ENCODE peak calls at places on chromosomes 1 and 21, in seven cellular contexts. I is K562, B is HCT116, C is HepG2, R is SK-N-SH, E is GM12878, U is H1. H is an unnamed sample.

GRCh38 chr1:61237659-61238370 is 155.5 kb downstream of the NFIA start:
- DNase-seq in I (no peak), C (no peak), R (no peak), E (no peak), B (no peak), U (no peak), H (no peak)

GRCh38 chr21:41764558-41765392 is 2.1 kb downstream of the RIPK4 start:
- DNase-seq in R (no peak), C (peak; percentile 82), I (no peak), B (no peak), U (no peak), E (no peak), H (no peak)

GRCh38 chr1:20047058-20047457 is 22.9 kb upstream of the PLA2G5 start:
- DNase-seq in R (no peak), C (no peak), E (no peak), I (no peak), B (no peak), U (no peak), H (no peak)

GRCh38 chr1:15939181-15940109 is 36.5 kb downstream of the ZBTB17 start:
- DNase-seq in U (peak; percentile 38), C (peak; percentile 61), E (no peak), R (peak; percentile 84), B (no peak), I (no peak), H (peak; percentile 58)

GRCh38 chr1:45012639-45013278 is 705 bp downstream of the UROD start:
- DNase-seq in U (peak; percentile 58), I (peak; percentile 100), E (no peak), C (peak; percentile 72), B (no peak), R (peak; percentile 50), H (peak; percentile 53)

GRCh38 chr1:232966663-232967062 is 16.3 kb downstream of the NTPCR start:
- DNase-seq in R (no peak), I (no peak), U (no peak), B (no peak), C (no peak), E (no peak), H (no peak)

GRCh38 chr1:5200006-5200405 is 545.6 kb downstream of the AJAP1 start:
- DNase-seq in R (no peak), U (no peak), C (no peak), E (no peak), B (no peak), I (no peak), H (no peak)

GRCh38 chr1:222249261-222249660 is 298.6 kb downstream of the HHIPL2 start:
- DNase-seq in R (no peak), C (no peak), B (no peak), E (no peak), I (no peak), U (no peak), H (no peak)

GRCh38 chr1:207499573-207499972 is 3.6 kb downstream of the CR1 start:
- DNase-seq in U (peak; percentile 56), I (peak; percentile 91), C (peak; percentile 47), R (peak; percentile 62), E (peak; percentile 64), B (peak; percentile 59), H (peak; percentile 83)
- TF ChIP-seq JUND in U (no peak), I (peak; percentile 22), C (no peak), R (no peak), E (no peak), B (no peak), H (no peak)

GRCh38 chr1:64608015-64608650 is 136.7 kb upstream of the RAVER2 start:
- DNase-seq in U (no peak), R (peak; percentile 55), I (no peak), B (no peak), C (no peak), E (no peak), H (no peak)

DNA sequence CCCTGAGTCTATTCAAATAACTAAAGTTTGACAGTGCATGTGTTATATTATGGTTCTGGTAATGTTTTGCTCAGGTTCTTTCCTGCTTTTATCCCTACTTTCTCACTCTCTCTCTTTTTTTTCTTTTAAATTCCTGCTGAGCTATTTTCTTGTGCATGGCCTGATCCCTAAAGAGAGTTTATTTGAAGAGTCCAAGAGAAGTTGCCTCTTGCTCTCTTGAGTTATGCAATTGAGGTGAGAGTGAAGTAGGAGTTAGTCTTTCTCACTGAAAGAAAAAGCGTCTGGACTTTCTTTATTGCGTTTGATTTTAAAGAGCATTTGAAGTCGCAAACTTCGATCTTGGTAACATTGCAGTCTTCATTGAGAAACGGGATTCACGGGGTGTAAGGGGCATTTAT is 136.2 kb upstream of the RAVER2 start:
- DNase-seq in C (no peak), R (no peak), U (no peak), I (no peak), E (no peak), B (no peak), H (no peak)
- TF ChIP-seq JUND in C (no peak), R (no peak), U (no peak), I (no peak), E (no peak), B (no peak), H (no peak)

DNA sequence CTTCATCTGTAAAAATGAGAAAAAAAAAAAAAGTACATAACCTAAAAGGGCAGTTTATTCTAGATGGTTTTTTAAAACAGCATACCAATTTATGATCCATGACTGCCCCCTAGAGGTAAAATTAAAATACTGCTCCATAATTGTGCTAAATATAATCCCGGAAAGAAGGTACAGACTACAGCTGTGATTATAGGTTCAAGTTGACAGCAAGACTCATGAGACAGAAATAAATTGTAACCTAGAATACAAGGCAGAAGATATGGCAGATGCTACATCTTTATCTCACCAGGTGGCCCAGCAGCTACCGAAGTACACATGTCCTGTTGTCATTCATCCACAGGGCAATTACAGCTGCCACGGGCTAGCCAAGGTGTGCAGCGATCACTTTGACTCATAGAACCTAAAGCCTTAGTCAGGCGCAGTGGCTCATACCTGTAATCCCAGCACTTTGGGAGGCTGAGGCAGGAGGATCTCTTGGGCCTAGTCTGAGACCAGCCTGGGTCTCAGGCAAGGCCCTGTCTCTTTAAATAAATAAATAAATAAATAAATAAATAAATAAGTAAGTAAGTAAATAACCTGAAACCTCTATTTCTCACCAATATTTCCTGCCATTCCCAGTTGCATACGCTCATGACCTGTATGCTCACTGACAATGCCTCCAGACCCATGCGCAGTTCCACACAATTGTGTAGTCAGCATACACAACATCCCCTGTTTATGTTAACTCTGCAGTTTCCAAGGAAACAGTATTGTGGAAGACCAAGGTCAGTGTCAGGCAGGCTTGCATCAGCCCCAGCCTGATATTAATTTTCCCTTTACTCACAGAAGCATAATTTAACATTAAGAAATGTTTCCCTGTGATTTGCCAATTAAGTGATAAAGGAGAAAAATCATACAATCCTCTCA is 18.3 kb upstream of the PPIE start:
- DNase-seq in B (peak; percentile 48), U (no peak), C (peak; percentile 51), I (peak; percentile 76), E (no peak), R (peak; percentile 48), H (no peak)
- TF ChIP-seq JUND in B (no peak), U (no peak), C (no peak), I (no peak), E (no peak), R (no peak), H (no peak)

DNA sequence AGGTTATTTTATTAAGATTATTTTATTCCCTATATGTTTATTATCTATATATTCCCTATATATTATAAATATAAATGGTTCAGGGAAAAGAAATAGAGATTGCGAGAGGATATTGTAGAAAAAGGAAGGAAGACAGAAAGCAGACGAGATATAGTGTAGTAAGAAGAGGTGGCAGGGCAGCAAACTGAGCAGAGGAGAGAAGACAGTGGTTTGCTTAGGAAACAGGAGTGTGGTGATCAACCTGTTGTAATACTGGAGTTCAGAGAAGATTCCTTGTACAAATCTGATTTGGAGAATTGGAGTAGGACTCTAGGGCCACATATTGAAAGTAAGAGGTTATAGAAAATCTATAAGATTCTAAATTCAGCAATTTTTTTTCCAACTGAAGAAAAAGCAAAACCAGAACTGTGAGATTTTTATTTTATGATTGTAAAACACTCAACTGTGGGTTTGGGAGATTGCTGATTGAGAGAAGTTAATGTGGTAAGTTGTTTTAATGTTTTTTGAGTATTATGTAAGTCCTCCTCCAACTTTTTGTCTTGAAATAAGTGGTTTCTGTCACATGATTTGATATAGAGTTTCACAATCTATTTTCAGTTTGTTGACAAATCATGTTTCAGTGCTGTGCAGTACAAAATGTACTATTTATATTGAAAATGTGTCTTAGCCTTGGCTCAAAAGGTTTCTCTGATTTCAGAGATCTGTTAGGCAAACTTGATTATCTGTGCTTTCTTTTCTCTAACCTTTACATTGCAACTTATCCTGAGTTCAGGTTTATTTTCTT is 9.6 kb upstream of the AMY2B start:
- DNase-seq in B (no peak), I (no peak), R (no peak), U (no peak), C (no peak), E (peak; percentile 15), H (no peak)
- TF ChIP-seq JUND in B (no peak), I (no peak), R (no peak), U (no peak), C (no peak), E (no peak), H (no peak)

H was measured in T47D.